ENCODE peak calls at places on chromosomes 3 and 15, in five cellular contexts. One of them, this sample, is unnamed.

GRCh38 chr3:69443554-69443953 is 57.7 kb upstream of the FRMD4B start:
- DNase-seq in LoVo: no peak
- DNase-seq in fibroblast of mammary gland: no peak
- DNase-seq in CD4-positive, alpha-beta T cell: no peak
- DNase-seq in psoas muscle: no peak
- DNase-seq in this sample: no peak

GRCh38 chr3:41339758-41340157 is 140.5 kb downstream of the CTNNB1 start:
- DNase-seq in fibroblast of mammary gland: no peak
- DNase-seq in LoVo: no peak
- DNase-seq in CD4-positive, alpha-beta T cell: no peak
- DNase-seq in psoas muscle: no peak
- DNase-seq in this sample: no peak

GRCh38 chr3:87084868-87085267 is 93.9 kb upstream of the VGLL3 start:
- DNase-seq in psoas muscle: no peak
- DNase-seq in LoVo: no peak
- DNase-seq in fibroblast of mammary gland: no peak
- DNase-seq in CD4-positive, alpha-beta T cell: no peak
- DNase-seq in this sample: no peak

GRCh38 chr3:78101363-78101762 is 1061.5 kb downstream of the ROBO2 start:
- DNase-seq in CD4-positive, alpha-beta T cell: no peak
- DNase-seq in psoas muscle: no peak
- DNase-seq in LoVo: no peak
- DNase-seq in fibroblast of mammary gland: peak; percentile 47
- DNase-seq in this sample: no peak

GRCh38 chr15:47951761-47952160 is 169.0 kb upstream of the SLC24A5 start:
- DNase-seq in psoas muscle: no peak
- DNase-seq in LoVo: no peak
- DNase-seq in fibroblast of mammary gland: no peak
- DNase-seq in CD4-positive, alpha-beta T cell: no peak
- DNase-seq in this sample: no peak

GRCh38 chr15:31271706-31272557 is 54.7 kb upstream of the KLF13 start:
- DNase-seq in fibroblast of mammary gland: no peak
- DNase-seq in CD4-positive, alpha-beta T cell: no peak
- DNase-seq in LoVo: no peak
- DNase-seq in psoas muscle: peak; percentile 31
- DNase-seq in this sample: no peak

GRCh38 chr3:13461169-13462124 is 18.7 kb upstream of the HDAC11 start:
- DNase-seq in LoVo: peak; percentile 55
- DNase-seq in fibroblast of mammary gland: peak; percentile 49
- DNase-seq in CD4-positive, alpha-beta T cell: peak; percentile 64
- DNase-seq in psoas muscle: peak; percentile 66
- DNase-seq in this sample: peak; percentile 62

GRCh38 chr15:67914028-67914427 is 74.2 kb upstream of the RNU6-1 start:
- DNase-seq in CD4-positive, alpha-beta T cell: no peak
- DNase-seq in psoas muscle: no peak
- DNase-seq in LoVo: no peak
- DNase-seq in fibroblast of mammary gland: no peak
- DNase-seq in this sample: no peak

GRCh38 chr3:189944285-189945145 is 176.2 kb downstream of the P3H2 start:
- DNase-seq in LoVo: peak; percentile 77
- DNase-seq in psoas muscle: no peak
- DNase-seq in fibroblast of mammary gland: no peak
- DNase-seq in CD4-positive, alpha-beta T cell: no peak
- DNase-seq in this sample: no peak

GRCh38 chr3:99842826-99843589 is 25.3 kb downstream of the CMSS1 start:
- DNase-seq in LoVo: peak; percentile 52
- DNase-seq in CD4-positive, alpha-beta T cell: no peak
- DNase-seq in psoas muscle: no peak
- DNase-seq in fibroblast of mammary gland: peak; percentile 70
- DNase-seq in this sample: no peak

GRCh38 chr3:42504334-42505202 is 2.1 kb downstream of the VIPR1 start:
- DNase-seq in fibroblast of mammary gland: no peak
- DNase-seq in psoas muscle: peak; percentile 27
- DNase-seq in LoVo: peak; percentile 11
- DNase-seq in CD4-positive, alpha-beta T cell: no peak
- DNase-seq in this sample: no peak

GRCh38 chr3:194320100-194320499 is 31.0 kb downstream of the CPN2 start:
- DNase-seq in LoVo: no peak
- DNase-seq in psoas muscle: no peak
- DNase-seq in CD4-positive, alpha-beta T cell: no peak
- DNase-seq in fibroblast of mammary gland: no peak
- DNase-seq in this sample: no peak

GRCh38 chr3:188950832-188951489 is 220.8 kb upstream of the TPRG1 start:
- DNase-seq in fibroblast of mammary gland: peak; percentile 99
- DNase-seq in psoas muscle: peak; percentile 63
- DNase-seq in LoVo: peak; percentile 90
- DNase-seq in CD4-positive, alpha-beta T cell: no peak
- DNase-seq in this sample: no peak

GRCh38 chr3:179260949-179261765 is 10.2 kb upstream of the KCNMB3 start:
- DNase-seq in LoVo: peak; percentile 65
- DNase-seq in CD4-positive, alpha-beta T cell: peak; percentile 46
- DNase-seq in fibroblast of mammary gland: peak; percentile 51
- DNase-seq in psoas muscle: peak; percentile 87
- DNase-seq in this sample: peak; percentile 66

GRCh38 chr3:175149675-175150074 is 290.5 kb downstream of the NAALADL2 start:
- DNase-seq in CD4-positive, alpha-beta T cell: no peak
- DNase-seq in fibroblast of mammary gland: no peak
- DNase-seq in LoVo: peak; percentile 33
- DNase-seq in psoas muscle: no peak
- DNase-seq in this sample: no peak

GRCh38 chr3:115615451-115615850 is 7.9 kb upstream of the GAP43 start:
- DNase-seq in psoas muscle: no peak
- DNase-seq in CD4-positive, alpha-beta T cell: no peak
- DNase-seq in LoVo: no peak
- DNase-seq in fibroblast of mammary gland: no peak
- DNase-seq in this sample: no peak

GRCh38 chr3:127174284-127174683 is 18.6 kb upstream of the PRR23E start:
- DNase-seq in fibroblast of mammary gland: no peak
- DNase-seq in CD4-positive, alpha-beta T cell: no peak
- DNase-seq in LoVo: no peak
- DNase-seq in psoas muscle: no peak
- DNase-seq in this sample: no peak

GRCh38 chr3:129358177-129359101 is 70.0 kb downstream of the EFCAB12 start:
- DNase-seq in CD4-positive, alpha-beta T cell: no peak
- DNase-seq in LoVo: no peak
- DNase-seq in psoas muscle: peak; percentile 39
- DNase-seq in fibroblast of mammary gland: no peak
- DNase-seq in this sample: no peak

GRCh38 chr15:27342991-27343390 is 372.0 kb downstream of the GABRG3 start:
- DNase-seq in LoVo: no peak
- DNase-seq in CD4-positive, alpha-beta T cell: no peak
- DNase-seq in fibroblast of mammary gland: no peak
- DNase-seq in psoas muscle: no peak
- DNase-seq in this sample: no peak

GRCh38 chr15:100686725-100687488 is 84.5 kb downstream of the ASB7 start:
- DNase-seq in CD4-positive, alpha-beta T cell: no peak
- DNase-seq in psoas muscle: no peak
- DNase-seq in LoVo: no peak
- DNase-seq in fibroblast of mammary gland: peak; percentile 91
- DNase-seq in this sample: no peak

GRCh38 chr3:108124337-108125150 is 33.7 kb upstream of the CD47 start:
- DNase-seq in fibroblast of mammary gland: no peak
- DNase-seq in LoVo: no peak
- DNase-seq in CD4-positive, alpha-beta T cell: peak; percentile 42
- DNase-seq in psoas muscle: no peak
- DNase-seq in this sample: no peak

GRCh38 chr3:77042892-77043291 is 3.0 kb downstream of the ROBO2 start:
- DNase-seq in LoVo: no peak
- DNase-seq in CD4-positive, alpha-beta T cell: no peak
- DNase-seq in fibroblast of mammary gland: no peak
- DNase-seq in psoas muscle: no peak
- DNase-seq in this sample: no peak

GRCh38 chr3:154100556-154100955 is 20.6 kb upstream of the ARHGEF26 start:
- DNase-seq in psoas muscle: no peak
- DNase-seq in fibroblast of mammary gland: no peak
- DNase-seq in LoVo: no peak
- DNase-seq in CD4-positive, alpha-beta T cell: no peak
- DNase-seq in this sample: no peak

GRCh38 chr15:44712108-44713005 is 1.0 kb downstream of the B2M start:
- DNase-seq in LoVo: peak; percentile 76
- DNase-seq in CD4-positive, alpha-beta T cell: peak; percentile 31
- DNase-seq in fibroblast of mammary gland: peak; percentile 92
- DNase-seq in psoas muscle: peak; percentile 61
- DNase-seq in this sample: peak; percentile 22

GRCh38 chr3:194086251-194087075 is 49.5 kb upstream of the HES1 start:
- DNase-seq in psoas muscle: no peak
- DNase-seq in CD4-positive, alpha-beta T cell: no peak
- DNase-seq in fibroblast of mammary gland: no peak
- DNase-seq in LoVo: no peak
- DNase-seq in this sample: no peak

GRCh38 chr3:17258823-17259436 is 374.2 kb downstream of the PLCL2 start:
- DNase-seq in LoVo: peak; percentile 50
- DNase-seq in psoas muscle: no peak
- DNase-seq in CD4-positive, alpha-beta T cell: no peak
- DNase-seq in fibroblast of mammary gland: peak; percentile 53
- DNase-seq in this sample: no peak

GRCh38 chr3:64445318-64446300 is 220.3 kb upstream of the PRICKLE2 start:
- DNase-seq in LoVo: no peak
- DNase-seq in CD4-positive, alpha-beta T cell: no peak
- DNase-seq in fibroblast of mammary gland: no peak
- DNase-seq in psoas muscle: no peak
- DNase-seq in this sample: no peak

GRCh38 chr3:185555101-185555501 is 2.7 kb upstream of the LIPH start:
- DNase-seq in CD4-positive, alpha-beta T cell: no peak
- DNase-seq in LoVo: no peak
- DNase-seq in psoas muscle: no peak
- DNase-seq in fibroblast of mammary gland: no peak
- DNase-seq in this sample: no peak

GRCh38 chr3:59771760-59772159 is 721.9 kb upstream of the CFAP20DC start:
- DNase-seq in psoas muscle: no peak
- DNase-seq in CD4-positive, alpha-beta T cell: no peak
- DNase-seq in fibroblast of mammary gland: peak; percentile 89
- DNase-seq in LoVo: no peak
- DNase-seq in this sample: no peak

GRCh38 chr3:140552898-140553297 is 125.0 kb upstream of the TRIM42 start:
- DNase-seq in CD4-positive, alpha-beta T cell: no peak
- DNase-seq in fibroblast of mammary gland: peak; percentile 23
- DNase-seq in psoas muscle: no peak
- DNase-seq in LoVo: no peak
- DNase-seq in this sample: no peak

GRCh38 chr3:177473184-177473583 is 275.9 kb upstream of the TBL1XR1 start:
- DNase-seq in fibroblast of mammary gland: no peak
- DNase-seq in psoas muscle: no peak
- DNase-seq in LoVo: no peak
- DNase-seq in CD4-positive, alpha-beta T cell: no peak
- DNase-seq in this sample: no peak

This sample was measured in T-helper 17 cell.